ENCODE peak calls at places on chromosome 16, in six cellular contexts. One of them, this sample, is unnamed.

GRCh38 chr16:15768201-15768600 is 88.6 kb downstream of the MYH11 start:
- DNase-seq in heart right ventricle: no peak
- DNase-seq in psoas muscle: peak; percentile 3
- DNase-seq in breast epithelium: no peak
- DNase-seq in SK-N-SH: no peak
- DNase-seq in CD4-positive, CD25-positive, alpha-beta regulatory T cell: no peak
- DNase-seq in this sample: no peak

GRCh38 chr16:1494129-1494640 is 1.0 kb downstream of the TELO2 start:
- DNase-seq in psoas muscle: peak; percentile 86
- DNase-seq in CD4-positive, CD25-positive, alpha-beta regulatory T cell: no peak
- DNase-seq in SK-N-SH: peak; percentile 82
- DNase-seq in heart right ventricle: peak; percentile 77
- DNase-seq in breast epithelium: no peak
- DNase-seq in this sample: peak; percentile 53

GRCh38 chr16:29702307-29702706 is 23.3 kb downstream of the QPRT start:
- DNase-seq in SK-N-SH: no peak
- DNase-seq in breast epithelium: no peak
- DNase-seq in CD4-positive, CD25-positive, alpha-beta regulatory T cell: peak; percentile 59
- DNase-seq in heart right ventricle: no peak
- DNase-seq in psoas muscle: no peak
- DNase-seq in this sample: no peak

GRCh38 chr16:11361751-11362742 is 16.8 kb downstream of the RMI2 start:
- DNase-seq in breast epithelium: no peak
- DNase-seq in CD4-positive, CD25-positive, alpha-beta regulatory T cell: peak; percentile 27
- DNase-seq in psoas muscle: no peak
- DNase-seq in SK-N-SH: no peak
- DNase-seq in heart right ventricle: no peak
- DNase-seq in this sample: no peak

GRCh38 chr16:21190599-21190998 is 20.8 kb downstream of the ZP2 start:
- DNase-seq in breast epithelium: no peak
- DNase-seq in psoas muscle: no peak
- DNase-seq in CD4-positive, CD25-positive, alpha-beta regulatory T cell: no peak
- DNase-seq in heart right ventricle: no peak
- DNase-seq in SK-N-SH: peak; percentile 36
- DNase-seq in this sample: no peak

GRCh38 chr16:22369221-22369811 is 5.1 kb downstream of the CDR2 start:
- DNase-seq in CD4-positive, CD25-positive, alpha-beta regulatory T cell: peak; percentile 38
- DNase-seq in psoas muscle: no peak
- DNase-seq in heart right ventricle: no peak
- DNase-seq in SK-N-SH: no peak
- DNase-seq in breast epithelium: no peak
- DNase-seq in this sample: no peak

GRCh38 chr16:26644912-26645543 is 421.7 kb upstream of the C16orf82 start:
- DNase-seq in SK-N-SH: no peak
- DNase-seq in CD4-positive, CD25-positive, alpha-beta regulatory T cell: no peak
- DNase-seq in heart right ventricle: no peak
- DNase-seq in breast epithelium: no peak
- DNase-seq in psoas muscle: no peak
- DNase-seq in this sample: no peak

GRCh38 chr16:51461255-51461654 is 310.2 kb upstream of the SALL1 start:
- DNase-seq in CD4-positive, CD25-positive, alpha-beta regulatory T cell: no peak
- DNase-seq in heart right ventricle: no peak
- DNase-seq in psoas muscle: no peak
- DNase-seq in SK-N-SH: no peak
- DNase-seq in breast epithelium: no peak
- DNase-seq in this sample: no peak

GRCh38 chr16:84593825-84594724 is 23.8 kb downstream of the COTL1 start:
- DNase-seq in psoas muscle: peak; percentile 63
- DNase-seq in SK-N-SH: peak; percentile 58
- DNase-seq in breast epithelium: no peak
- DNase-seq in CD4-positive, CD25-positive, alpha-beta regulatory T cell: peak; percentile 74
- DNase-seq in heart right ventricle: no peak
- DNase-seq in this sample: no peak

GRCh38 chr16:29315916-29316517 is 90.5 kb downstream of the NPIPB11 start:
- DNase-seq in psoas muscle: no peak
- DNase-seq in heart right ventricle: no peak
- DNase-seq in breast epithelium: no peak
- DNase-seq in CD4-positive, CD25-positive, alpha-beta regulatory T cell: no peak
- DNase-seq in SK-N-SH: peak; percentile 71
- DNase-seq in this sample: no peak

GRCh38 chr16:55605756-55606155 is 39.3 kb downstream of the CAPNS2 start:
- DNase-seq in psoas muscle: no peak
- DNase-seq in SK-N-SH: peak; percentile 22
- DNase-seq in heart right ventricle: no peak
- DNase-seq in CD4-positive, CD25-positive, alpha-beta regulatory T cell: no peak
- DNase-seq in breast epithelium: no peak
- DNase-seq in this sample: no peak

GRCh38 chr16:73042807-73043206 is 5.1 kb downstream of the ZFHX3 start:
- DNase-seq in SK-N-SH: no peak
- DNase-seq in CD4-positive, CD25-positive, alpha-beta regulatory T cell: no peak
- DNase-seq in psoas muscle: no peak
- DNase-seq in breast epithelium: no peak
- DNase-seq in heart right ventricle: no peak
- DNase-seq in this sample: no peak

GRCh38 chr16:77805403-77805802 is 17.0 kb downstream of the VAT1L start:
- DNase-seq in breast epithelium: no peak
- DNase-seq in CD4-positive, CD25-positive, alpha-beta regulatory T cell: no peak
- DNase-seq in psoas muscle: no peak
- DNase-seq in SK-N-SH: peak; percentile 34
- DNase-seq in heart right ventricle: peak; percentile 32
- DNase-seq in this sample: no peak

GRCh38 chr16:79402356-79402755 is 198.2 kb downstream of the MAF start:
- DNase-seq in psoas muscle: no peak
- DNase-seq in breast epithelium: no peak
- DNase-seq in heart right ventricle: no peak
- DNase-seq in SK-N-SH: no peak
- DNase-seq in CD4-positive, CD25-positive, alpha-beta regulatory T cell: no peak
- DNase-seq in this sample: no peak

GRCh38 chr16:5066511-5066910 is 755 bp upstream of the C16orf89 start:
- DNase-seq in breast epithelium: no peak
- DNase-seq in CD4-positive, CD25-positive, alpha-beta regulatory T cell: no peak
- DNase-seq in SK-N-SH: no peak
- DNase-seq in psoas muscle: no peak
- DNase-seq in heart right ventricle: no peak
- DNase-seq in this sample: no peak

GRCh38 chr16:81493755-81494433 is 49.3 kb downstream of the CMIP start:
- DNase-seq in breast epithelium: peak; percentile 78
- DNase-seq in heart right ventricle: no peak
- DNase-seq in SK-N-SH: no peak
- DNase-seq in psoas muscle: peak; percentile 59
- DNase-seq in CD4-positive, CD25-positive, alpha-beta regulatory T cell: no peak
- DNase-seq in this sample: no peak

GRCh38 chr16:81688182-81688581 is 90.9 kb upstream of the PLCG2 start:
- DNase-seq in heart right ventricle: no peak
- DNase-seq in CD4-positive, CD25-positive, alpha-beta regulatory T cell: no peak
- DNase-seq in SK-N-SH: no peak
- DNase-seq in breast epithelium: no peak
- DNase-seq in psoas muscle: no peak
- DNase-seq in this sample: no peak

GRCh38 chr16:21033707-21034106 is 116.9 kb downstream of the DNAH3 start:
- DNase-seq in SK-N-SH: peak; percentile 15
- DNase-seq in CD4-positive, CD25-positive, alpha-beta regulatory T cell: no peak
- DNase-seq in heart right ventricle: peak; percentile 34
- DNase-seq in psoas muscle: peak; percentile 57
- DNase-seq in breast epithelium: no peak
- DNase-seq in this sample: no peak

GRCh38 chr16:84617068-84617630 is 729 bp downstream of the COTL1 start:
- DNase-seq in heart right ventricle: peak; percentile 37
- DNase-seq in SK-N-SH: peak; percentile 65
- DNase-seq in psoas muscle: no peak
- DNase-seq in CD4-positive, CD25-positive, alpha-beta regulatory T cell: no peak
- DNase-seq in breast epithelium: no peak
- DNase-seq in this sample: no peak

GRCh38 chr16:83714286-83714685 is 93.5 kb upstream of the HSBP1 start:
- DNase-seq in breast epithelium: no peak
- DNase-seq in SK-N-SH: no peak
- DNase-seq in heart right ventricle: no peak
- DNase-seq in CD4-positive, CD25-positive, alpha-beta regulatory T cell: no peak
- DNase-seq in psoas muscle: no peak
- DNase-seq in this sample: no peak

GRCh38 chr16:51271156-51271555 is 120.1 kb upstream of the SALL1 start:
- DNase-seq in heart right ventricle: no peak
- DNase-seq in CD4-positive, CD25-positive, alpha-beta regulatory T cell: no peak
- DNase-seq in psoas muscle: no peak
- DNase-seq in SK-N-SH: no peak
- DNase-seq in breast epithelium: no peak
- DNase-seq in this sample: no peak

GRCh38 chr16:11340710-11341109 is 4.5 kb upstream of the RMI2 start:
- DNase-seq in CD4-positive, CD25-positive, alpha-beta regulatory T cell: no peak
- DNase-seq in heart right ventricle: no peak
- DNase-seq in breast epithelium: no peak
- DNase-seq in psoas muscle: no peak
- DNase-seq in SK-N-SH: no peak
- DNase-seq in this sample: no peak

GRCh38 chr16:21159281-21159951 is 942 bp downstream of the LDAF1 start:
- DNase-seq in CD4-positive, CD25-positive, alpha-beta regulatory T cell: peak; percentile 17
- DNase-seq in breast epithelium: peak; percentile 55
- DNase-seq in psoas muscle: peak; percentile 59
- DNase-seq in heart right ventricle: peak; percentile 49
- DNase-seq in SK-N-SH: peak; percentile 28
- DNase-seq in this sample: peak; percentile 32

GRCh38 chr16:57528499-57529323 is 7.7 kb downstream of the CCDC102A start:
- DNase-seq in SK-N-SH: peak; percentile 29
- DNase-seq in psoas muscle: peak; percentile 26
- DNase-seq in breast epithelium: no peak
- DNase-seq in heart right ventricle: no peak
- DNase-seq in CD4-positive, CD25-positive, alpha-beta regulatory T cell: no peak
- DNase-seq in this sample: no peak

GRCh38 chr16:7304257-7304656 is 28.4 kb upstream of the RBFOX1 start:
- DNase-seq in breast epithelium: no peak
- DNase-seq in psoas muscle: no peak
- DNase-seq in SK-N-SH: peak; percentile 21
- DNase-seq in CD4-positive, CD25-positive, alpha-beta regulatory T cell: no peak
- DNase-seq in heart right ventricle: no peak
- DNase-seq in this sample: no peak
- H3K4me3 ChIP-seq in breast epithelium: no peak overlapping the region
- H3K4me3 ChIP-seq in psoas muscle: peak overlapping the region; percentile 65
- H3K4me3 ChIP-seq in SK-N-SH: peak overlapping the region; percentile 29
- H3K4me3 ChIP-seq in CD4-positive, CD25-positive, alpha-beta regulatory T cell: no peak overlapping the region
- H3K4me3 ChIP-seq in heart right ventricle: peak overlapping the region; percentile 36
- H3K4me3 ChIP-seq in this sample: peak overlapping the region; percentile 70

DNA sequence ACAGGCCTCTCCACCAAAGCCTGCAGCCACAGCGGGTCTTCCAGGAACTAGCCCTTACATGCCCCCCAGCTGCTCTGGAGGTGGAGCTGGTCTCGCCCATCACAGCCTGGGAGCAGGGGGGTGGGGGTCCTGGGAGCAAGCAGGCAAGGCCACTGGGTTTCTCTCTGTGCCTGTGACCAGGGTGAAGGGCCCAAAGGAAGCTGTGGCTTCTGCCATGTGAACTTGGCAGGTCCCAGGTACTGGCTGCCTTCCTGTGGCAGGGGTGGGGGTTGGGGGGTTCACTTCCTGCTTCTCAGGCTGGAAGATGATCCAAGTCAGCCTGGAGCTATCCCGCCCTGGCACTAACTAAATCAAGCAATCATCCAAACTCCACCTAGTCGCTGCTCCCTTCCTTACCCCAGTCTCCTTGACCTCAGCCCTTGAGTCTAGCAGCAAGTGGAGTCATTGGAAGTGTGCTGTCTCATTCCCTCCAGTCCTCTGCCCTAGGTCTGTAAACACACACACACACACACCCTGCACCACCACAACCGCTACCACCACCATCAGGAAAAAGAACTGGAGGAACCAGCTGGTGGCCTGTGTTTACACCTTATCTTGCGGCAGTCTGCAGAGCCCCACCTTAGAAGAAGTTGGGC is 29.5 kb upstream of the MLKL start:
- DNase-seq in CD4-positive, CD25-positive, alpha-beta regulatory T cell: no peak
- DNase-seq in heart right ventricle: no peak
- DNase-seq in psoas muscle: no peak
- DNase-seq in SK-N-SH: no peak
- DNase-seq in breast epithelium: peak; percentile 81
- DNase-seq in this sample: no peak
- H3K27ac ChIP-seq in CD4-positive, CD25-positive, alpha-beta regulatory T cell: no peak overlapping the region
- H3K27ac ChIP-seq in heart right ventricle: no peak overlapping the region
- H3K27ac ChIP-seq in psoas muscle: no peak overlapping the region
- H3K27ac ChIP-seq in SK-N-SH: no peak overlapping the region
- H3K27ac ChIP-seq in breast epithelium: peak overlapping the region; percentile 70
- H3K27ac ChIP-seq in this sample: no peak overlapping the region

GRCh38 chr16:71288570-71288889 is 672 bp downstream of the CMTR2 start:
- DNase-seq in SK-N-SH: no peak
- DNase-seq in CD4-positive, CD25-positive, alpha-beta regulatory T cell: no peak
- DNase-seq in psoas muscle: no peak
- DNase-seq in breast epithelium: no peak
- DNase-seq in heart right ventricle: no peak
- DNase-seq in this sample: no peak
- H3K4me3 ChIP-seq in SK-N-SH: peak overlapping the region; percentile 80
- H3K4me3 ChIP-seq in CD4-positive, CD25-positive, alpha-beta regulatory T cell: peak overlapping the region; percentile 83
- H3K4me3 ChIP-seq in psoas muscle: peak overlapping the region; percentile 89
- H3K4me3 ChIP-seq in breast epithelium: peak overlapping the region; percentile 81
- H3K4me3 ChIP-seq in heart right ventricle: peak overlapping the region; percentile 71
- H3K4me3 ChIP-seq in this sample: peak overlapping the region; percentile 84

GRCh38 chr16:19884611-19885455 is at the start of gene GPRC5B:
- DNase-seq in psoas muscle: peak; percentile 82
- DNase-seq in SK-N-SH: peak; percentile 91
- DNase-seq in CD4-positive, CD25-positive, alpha-beta regulatory T cell: peak; percentile 38
- DNase-seq in breast epithelium: no peak
- DNase-seq in heart right ventricle: peak; percentile 69
- DNase-seq in this sample: no peak

GRCh38 chr16:19883296-19883951 is 1.2 kb downstream of the GPRC5B start:
- DNase-seq in SK-N-SH: peak; percentile 60
- DNase-seq in CD4-positive, CD25-positive, alpha-beta regulatory T cell: peak; percentile 19
- DNase-seq in heart right ventricle: peak; percentile 67
- DNase-seq in psoas muscle: peak; percentile 77
- DNase-seq in breast epithelium: no peak
- DNase-seq in this sample: peak; percentile 67

GRCh38 chr16:19884021-19884485 is 595 bp downstream of the GPRC5B start:
- DNase-seq in CD4-positive, CD25-positive, alpha-beta regulatory T cell: no peak
- DNase-seq in heart right ventricle: peak; percentile 40
- DNase-seq in psoas muscle: peak; percentile 60
- DNase-seq in SK-N-SH: peak; percentile 70
- DNase-seq in breast epithelium: no peak
- DNase-seq in this sample: no peak

GRCh38 chr16:19886061-19886792 is 1.6 kb upstream of the GPRC5B start:
- DNase-seq in CD4-positive, CD25-positive, alpha-beta regulatory T cell: peak; percentile 75
- DNase-seq in SK-N-SH: peak; percentile 70
- DNase-seq in breast epithelium: peak; percentile 78
- DNase-seq in heart right ventricle: peak; percentile 77
- DNase-seq in psoas muscle: peak; percentile 85
- DNase-seq in this sample: peak; percentile 56

DNA sequence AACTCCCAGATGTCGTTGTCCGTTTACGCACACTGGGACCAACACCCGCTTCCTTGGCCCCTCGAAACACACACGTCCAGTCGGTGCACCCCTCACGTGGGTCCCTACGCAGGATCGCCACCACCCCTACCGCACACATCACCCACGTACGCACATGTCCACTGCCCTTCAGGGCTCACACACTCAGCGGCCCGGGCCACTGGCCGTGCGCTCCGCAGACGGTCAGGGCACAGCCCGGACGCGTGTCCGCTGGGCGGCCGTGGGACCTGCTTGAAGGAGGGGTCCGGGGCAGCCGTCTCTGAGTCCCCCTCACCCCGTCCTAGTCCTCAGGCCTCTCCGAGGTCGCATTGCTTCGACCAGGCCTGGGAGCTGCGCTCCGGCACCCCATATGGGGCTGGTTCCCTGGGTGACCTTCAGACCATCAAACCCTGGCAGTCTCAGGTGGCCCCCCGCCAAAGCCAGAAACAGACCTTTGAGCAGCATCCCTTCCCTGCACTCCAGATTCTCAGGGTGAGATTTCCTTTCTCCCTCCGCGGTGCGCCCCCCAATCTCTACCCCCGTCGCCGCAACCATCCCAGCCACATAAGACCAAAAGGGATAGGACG is 910 bp upstream of the GPRC5B start:
- DNase-seq in breast epithelium: no peak
- DNase-seq in SK-N-SH: no peak
- DNase-seq in CD4-positive, CD25-positive, alpha-beta regulatory T cell: no peak
- DNase-seq in psoas muscle: peak; percentile 56
- DNase-seq in heart right ventricle: no peak
- DNase-seq in this sample: no peak
- H3K27ac ChIP-seq in breast epithelium: peak overlapping the region; percentile 25
- H3K27ac ChIP-seq in SK-N-SH: no peak overlapping the region
- H3K27ac ChIP-seq in CD4-positive, CD25-positive, alpha-beta regulatory T cell: no peak overlapping the region
- H3K27ac ChIP-seq in psoas muscle: peak overlapping the region; percentile 50
- H3K27ac ChIP-seq in heart right ventricle: peak overlapping the region; percentile 50
- H3K27ac ChIP-seq in this sample: peak overlapping the region; percentile 99